ENCODE peak calls at places on chromosomes 5 and 9, in six cellular contexts. S, X, F, C, U and R are unnamed samples.

GRCh38 chr9:4010309-4010708 is 289.6 kb downstream of the GLIS3 start:
- DNase-seq in S (no peak), X (no peak), F (no peak), C (no peak), U (no peak), R (no peak)

GRCh38 chr5:120396186-120396585 is 67.9 kb upstream of the PRR16 start:
- DNase-seq in S (no peak), X (no peak), F (no peak), C (no peak), U (no peak), R (no peak)

GRCh38 chr5:6766558-6767191 is 53.4 kb downstream of the TENT4A start:
- DNase-seq in S (no peak), X (no peak), F (no peak), C (no peak), U (no peak), R (no peak)

GRCh38 chr9:111525056-111525977 is at the start of gene ZNF483:
- DNase-seq in S (peak; percentile 78), X (peak; percentile 59), F (peak; percentile 78), C (no peak), U (peak; percentile 66), R (peak; percentile 42)

GRCh38 chr9:36276840-36277239 is 18.6 kb upstream of the GNE start:
- DNase-seq in S (peak; percentile 6), X (no peak), F (no peak), C (no peak), U (no peak), R (no peak)

GRCh38 chr9:108244676-108245075 is 611.1 kb downstream of the ACTL7B start:
- DNase-seq in S (no peak), X (no peak), F (no peak), C (no peak), U (no peak), R (no peak)

GRCh38 chr9:68685770-68686169 is 19.3 kb upstream of the PIP5K1B start:
- DNase-seq in S (peak; percentile 53), X (no peak), F (no peak), C (no peak), U (peak; percentile 67), R (no peak)

GRCh38 chr5:177301503-177302165 is 1.9 kb downstream of the RAB24 start:
- DNase-seq in S (no peak), X (no peak), F (no peak), C (no peak), U (no peak), R (no peak)

GRCh38 chr5:26610581-26610980 is 427.8 kb downstream of the CDH9 start:
- DNase-seq in S (no peak), X (no peak), F (no peak), C (no peak), U (no peak), R (no peak)

GRCh38 chr5:91357012-91357634 is 26.0 kb downstream of the ARRDC3 start:
- DNase-seq in S (no peak), X (no peak), F (no peak), C (no peak), U (no peak), R (no peak)

GRCh38 chr9:114501786-114502682 is 3.2 kb downstream of the WHRN start:
- DNase-seq in S (peak; percentile 48), X (no peak), F (no peak), C (no peak), U (peak; percentile 56), R (no peak)

GRCh38 chr5:137040641-137041340 is 458.3 kb downstream of the SPOCK1 start:
- DNase-seq in S (no peak), X (no peak), F (no peak), C (no peak), U (no peak), R (no peak)

GRCh38 chr9:113579270-113580040 is 115.9 kb downstream of the RGS3 start:
- DNase-seq in S (no peak), X (no peak), F (no peak), C (no peak), U (no peak), R (no peak)

GRCh38 chr5:141641634-141642278 is 5.0 kb downstream of the RELL2 start:
- DNase-seq in S (no peak), X (no peak), F (no peak), C (no peak), U (peak; percentile 62), R (no peak)

GRCh38 chr9:755454-756381 is 85.8 kb upstream of the DMRT1 start:
- DNase-seq in S (peak; percentile 93), X (no peak), F (no peak), C (no peak), U (no peak), R (no peak)

GRCh38 chr5:59123595-59124561 is 541.0 kb downstream of the RAB3C start:
- DNase-seq in S (no peak), X (no peak), F (no peak), C (peak; percentile 52), U (no peak), R (no peak)

GRCh38 chr9:85117831-85118230 is 448.3 kb downstream of the NTRK2 start:
- DNase-seq in S (no peak), X (no peak), F (no peak), C (no peak), U (no peak), R (no peak)

GRCh38 chr5:38257236-38258036 is 923 bp upstream of the EGFLAM start:
- DNase-seq in S (no peak), X (no peak), F (no peak), C (no peak), U (no peak), R (no peak)

GRCh38 chr9:88056876-88057275 is 81.4 kb downstream of the SPATA31C2 start:
- DNase-seq in S (no peak), X (no peak), F (no peak), C (no peak), U (no peak), R (no peak)

GRCh38 chr9:98335666-98336065 is 80.2 kb upstream of the TBC1D2 start:
- DNase-seq in S (no peak), X (no peak), F (no peak), C (no peak), U (no peak), R (no peak)

GRCh38 chr5:82635561-82636288 is 357.6 kb upstream of the RPS23 start:
- DNase-seq in S (peak; percentile 98), X (no peak), F (no peak), C (no peak), U (no peak), R (no peak)

GRCh38 chr5:180116077-180116375 is 44.5 kb upstream of the RNF130 start:
- DNase-seq in S (no peak), X (no peak), F (no peak), C (no peak), U (no peak), R (no peak)

GRCh38 chr5:41871866-41872265 is 1.6 kb upstream of the OXCT1 start:
- DNase-seq in S (no peak), X (no peak), F (no peak), C (no peak), U (no peak), R (no peak)

GRCh38 chr9:70805953-70806352 is 315.5 kb downstream of the TRPM3 start:
- DNase-seq in S (no peak), X (no peak), F (no peak), C (no peak), U (no peak), R (no peak)

GRCh38 chr5:64165500-64166200 is at the start of gene RNF180:
- DNase-seq in S (no peak), X (peak; percentile 12), F (no peak), C (no peak), U (no peak), R (no peak)

GRCh38 chr9:68678430-68678829 is 26.6 kb upstream of the PIP5K1B start:
- DNase-seq in S (peak; percentile 46), X (no peak), F (no peak), C (no peak), U (peak; percentile 56), R (no peak)

GRCh38 chr9:107847977-107848376 is 358.4 kb upstream of the KLF4 start:
- DNase-seq in S (no peak), X (no peak), F (no peak), C (no peak), U (no peak), R (no peak)

GRCh38 chr5:129656952-129657351 is 90.9 kb upstream of the MINAR2 start:
- DNase-seq in S (no peak), X (no peak), F (no peak), C (no peak), U (no peak), R (no peak)

GRCh38 chr5:42583322-42583721 is 160.1 kb downstream of the GHR start:
- DNase-seq in S (peak; percentile 64), X (peak; percentile 42), F (no peak), C (peak; percentile 2), U (peak; percentile 71), R (peak; percentile 29)

GRCh38 chr9:107274953-107275422 is 8.1 kb upstream of the RAD23B start:
- DNase-seq in S (peak; percentile 57), X (no peak), F (no peak), C (no peak), U (no peak), R (no peak)

GRCh38 chr5:178551468-178551867 is 38.7 kb downstream of the COL23A1 start:
- DNase-seq in S (no peak), X (no peak), F (no peak), C (no peak), U (no peak), R (no peak)

GRCh38 chr9:16924311-16924915 is 53.9 kb upstream of the BNC2 start:
- DNase-seq in S (no peak), X (no peak), F (no peak), C (no peak), U (no peak), R (no peak)

GRCh38 chr9:16918920-16919319 is 48.5 kb upstream of the BNC2 start:
- DNase-seq in S (no peak), X (no peak), F (no peak), C (no peak), U (no peak), R (no peak)

GRCh38 chr9:16925426-16925825 is 55.0 kb upstream of the BNC2 start:
- DNase-seq in S (no peak), X (no peak), F (no peak), C (no peak), U (no peak), R (no peak)

GRCh38 chr9:16921855-16922254 is 51.4 kb upstream of the BNC2 start:
- DNase-seq in S (no peak), X (no peak), F (peak; percentile 13), C (no peak), U (no peak), R (no peak)
- TF ChIP-seq TAF1 in S (no peak), X (no peak), F (no peak), C (no peak), U (no peak), R (no peak)

GRCh38 chr9:123438821-123439220 is 82.8 kb downstream of the CRB2 start:
- DNase-seq in S (peak; percentile 64), X (no peak), F (peak; percentile 41), C (no peak), U (no peak), R (no peak)
- TF ChIP-seq POLR2A in S (no peak), X (no peak), F (no peak), C (no peak), U (no peak), R (no peak)

GRCh38 chr5:151164687-151165392 is 7.3 kb upstream of the ANXA6 start:
- DNase-seq in S (peak; percentile 69), X (peak; percentile 46), F (no peak), C (peak; percentile 83), U (peak; percentile 64), R (peak; percentile 46)
- TF ChIP-seq POLR2AphosphoS5 in S (no peak), X (no peak), F (no peak), C (no peak), U (no peak), R (no peak)

DNA sequence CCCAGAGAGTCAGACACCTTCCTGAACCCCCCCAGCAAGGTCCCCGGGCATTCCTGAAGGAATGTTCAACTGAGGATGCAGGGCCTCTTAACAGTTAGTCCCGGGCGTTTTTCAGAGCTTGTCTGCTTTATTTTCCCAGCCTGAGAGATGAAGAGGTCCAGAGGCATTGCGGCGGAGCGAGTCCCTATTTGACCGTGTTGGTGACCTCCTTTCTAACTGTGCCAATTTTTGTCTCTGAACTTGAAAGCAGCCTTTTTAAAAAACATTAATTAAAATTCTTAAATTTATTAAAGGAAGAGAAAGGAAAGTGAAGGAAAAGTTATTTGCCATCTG is 433 bp upstream of the PTAR1 start:
- DNase-seq in S (no peak), X (no peak), F (no peak), C (no peak), U (no peak), R (no peak)
- TF ChIP-seq TAF1 in S (no peak), X (no peak), F (no peak), C (no peak), U (no peak), R (no peak)